ENCODE peak calls at places on chromosomes 16 and 17, in four cellular contexts. One of them, this sample, is unnamed.

GRCh38 chr17:43801844-43802243 is 21.6 kb downstream of the CFAP97D1 start:
- DNase-seq in IMR-90: no peak
- DNase-seq in neuronal stem cell: no peak
- DNase-seq in trophoblast cell: no peak
- DNase-seq in this sample: no peak

GRCh38 chr16:89907055-89907814 is 11.4 kb upstream of the MC1R start:
- DNase-seq in IMR-90: no peak
- DNase-seq in neuronal stem cell: no peak
- DNase-seq in trophoblast cell: no peak
- DNase-seq in this sample: no peak

GRCh38 chr16:54266363-54266955 is 20.1 kb downstream of the IRX3 start:
- DNase-seq in IMR-90: no peak
- DNase-seq in neuronal stem cell: no peak
- DNase-seq in trophoblast cell: no peak
- DNase-seq in this sample: peak

GRCh38 chr16:81445926-81446317 is 1.3 kb downstream of the CMIP start:
- DNase-seq in IMR-90: no peak
- DNase-seq in neuronal stem cell: no peak
- DNase-seq in trophoblast cell: no peak
- DNase-seq in this sample: no peak

GRCh38 chr17:73278465-73279453 is 17.1 kb upstream of the CPSF4L start:
- DNase-seq in IMR-90: no peak
- DNase-seq in neuronal stem cell: no peak
- DNase-seq in trophoblast cell: peak
- DNase-seq in this sample: no peak

GRCh38 chr17:42895185-42895555 is 5.4 kb upstream of the G6PC1 start:
- DNase-seq in IMR-90: peak
- DNase-seq in neuronal stem cell: no peak
- DNase-seq in trophoblast cell: no peak
- DNase-seq in this sample: peak

GRCh38 chr17:8502100-8502499 is 66.4 kb downstream of the NDEL1 start:
- DNase-seq in IMR-90: no peak
- DNase-seq in neuronal stem cell: no peak
- DNase-seq in trophoblast cell: no peak
- DNase-seq in this sample: no peak

GRCh38 chr17:43958953-43959352 is 5.2 kb upstream of the PYY start:
- DNase-seq in IMR-90: peak
- DNase-seq in neuronal stem cell: no peak
- DNase-seq in trophoblast cell: no peak
- DNase-seq in this sample: peak

GRCh38 chr17:6420173-6420641 is 14.7 kb downstream of the AIPL1 start:
- DNase-seq in IMR-90: peak
- DNase-seq in neuronal stem cell: no peak
- DNase-seq in trophoblast cell: no peak
- DNase-seq in this sample: no peak

GRCh38 chr16:5845046-5845445 is 747.5 kb upstream of the EEF2KMT start:
- DNase-seq in IMR-90: no peak
- DNase-seq in neuronal stem cell: no peak
- DNase-seq in trophoblast cell: no peak
- DNase-seq in this sample: no peak

GRCh38 chr16:24784121-24784520 is 54.7 kb downstream of the TNRC6A start:
- DNase-seq in IMR-90: no peak
- DNase-seq in neuronal stem cell: no peak
- DNase-seq in trophoblast cell: no peak
- DNase-seq in this sample: no peak

GRCh38 chr16:59527206-59527997 is 793.3 kb upstream of the GOT2 start:
- DNase-seq in IMR-90: peak
- DNase-seq in neuronal stem cell: no peak
- DNase-seq in trophoblast cell: no peak
- DNase-seq in this sample: peak

GRCh38 chr16:49355923-49356665 is 17.5 kb upstream of the C16orf78 start:
- DNase-seq in IMR-90: no peak
- DNase-seq in neuronal stem cell: no peak
- DNase-seq in trophoblast cell: no peak
- DNase-seq in this sample: no peak

GRCh38 chr16:49354101-49354500 is 19.5 kb upstream of the C16orf78 start:
- DNase-seq in IMR-90: no peak
- DNase-seq in neuronal stem cell: no peak
- DNase-seq in trophoblast cell: no peak
- DNase-seq in this sample: no peak

GRCh38 chr16:49352923-49353322 is 20.7 kb upstream of the C16orf78 start:
- DNase-seq in IMR-90: no peak
- DNase-seq in neuronal stem cell: no peak
- DNase-seq in trophoblast cell: no peak
- DNase-seq in this sample: peak

GRCh38 chr16:49354991-49355390 is 18.6 kb upstream of the C16orf78 start:
- DNase-seq in IMR-90: no peak
- DNase-seq in neuronal stem cell: no peak
- DNase-seq in trophoblast cell: no peak
- DNase-seq in this sample: no peak

DNA sequence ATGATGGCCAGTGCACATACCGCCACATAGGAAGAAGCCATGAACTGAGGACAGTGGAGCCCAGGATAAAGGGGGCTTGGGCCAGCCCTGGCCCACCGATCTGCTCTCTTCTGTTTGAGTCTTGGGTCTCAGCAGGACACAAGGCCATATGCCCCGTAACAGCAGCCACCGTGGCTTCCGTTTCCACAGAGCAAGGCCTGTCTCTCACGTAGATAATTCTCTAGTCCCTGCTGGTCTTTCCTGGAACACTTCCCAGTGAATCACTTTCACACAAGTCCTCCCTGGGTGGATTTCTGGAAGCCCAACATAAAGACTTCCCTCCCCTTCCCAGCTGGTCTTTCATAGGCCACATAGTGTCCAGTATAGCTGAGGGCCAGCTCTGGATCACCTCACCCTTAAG is 20.0 kb upstream of the C16orf78 start:
- DNase-seq in IMR-90: no peak
- DNase-seq in neuronal stem cell: no peak
- DNase-seq in trophoblast cell: no peak
- DNase-seq in this sample: no peak
- H4K91ac ChIP-seq in IMR-90: no peak
- H4K91ac ChIP-seq in neuronal stem cell: no peak
- H4K91ac ChIP-seq in trophoblast cell: no peak
- H4K91ac ChIP-seq in this sample: no peak

DNA sequence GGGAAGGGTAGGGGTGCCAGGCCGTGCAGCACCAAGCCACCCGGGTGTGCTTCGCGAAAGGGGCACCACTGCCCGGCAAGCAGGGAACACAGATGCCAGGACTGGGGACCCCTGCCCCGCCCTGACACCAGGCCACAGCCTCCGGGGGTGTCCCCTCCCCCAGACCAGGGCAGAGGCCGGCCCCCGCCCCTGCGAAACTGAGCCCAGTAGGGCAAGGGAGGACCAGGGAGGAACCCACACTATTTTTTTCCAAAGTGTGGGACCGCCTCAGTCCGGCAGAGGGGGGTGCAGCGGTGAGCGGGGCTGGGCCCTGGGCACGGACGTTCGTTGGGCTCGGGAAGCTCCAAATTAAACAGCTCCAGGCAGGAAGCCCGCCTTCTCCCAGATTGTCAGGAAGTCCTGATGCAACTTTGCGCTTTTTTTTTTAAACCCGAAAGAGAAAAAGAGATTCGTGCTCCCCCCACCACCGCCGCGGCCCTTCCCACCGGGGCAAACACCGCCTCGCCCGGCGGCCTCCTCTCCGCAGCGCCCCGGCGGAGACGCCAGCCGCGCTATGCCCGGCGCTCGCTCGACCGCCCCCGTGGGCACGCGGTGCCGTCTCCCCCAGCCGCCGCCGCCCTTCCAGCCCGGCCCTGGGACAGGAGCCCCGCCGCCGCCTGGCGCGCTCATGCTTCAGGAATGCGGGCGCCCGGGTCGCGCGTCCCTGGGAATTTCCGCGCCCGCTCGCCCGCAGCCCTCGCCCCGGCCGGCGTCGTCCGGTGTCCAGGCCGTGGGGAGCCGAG is 755 bp downstream of the PIEZO1 start:
- DNase-seq in IMR-90: peak
- DNase-seq in neuronal stem cell: no peak
- DNase-seq in trophoblast cell: peak
- DNase-seq in this sample: peak
- H2AK5ac ChIP-seq in IMR-90: peak
- H2AK5ac ChIP-seq in neuronal stem cell: peak
- H2AK5ac ChIP-seq in trophoblast cell: peak
- H2AK5ac ChIP-seq in this sample: peak

GRCh38 chr17:56914641-56915263 is 903 bp upstream of the TRIM25 start:
- DNase-seq in IMR-90: no peak
- DNase-seq in neuronal stem cell: no peak
- DNase-seq in trophoblast cell: no peak
- DNase-seq in this sample: no peak

GRCh38 chr17:56913867-56914640 is at the start of gene TRIM25:
- DNase-seq in IMR-90: peak
- DNase-seq in neuronal stem cell: peak
- DNase-seq in trophoblast cell: peak
- DNase-seq in this sample: peak

GRCh38 chr17:56910509-56911235 is 3.2 kb downstream of the TRIM25 start:
- DNase-seq in IMR-90: no peak
- DNase-seq in neuronal stem cell: no peak
- DNase-seq in trophoblast cell: no peak
- DNase-seq in this sample: no peak

GRCh38 chr17:56913000-56913866 is 616 bp downstream of the TRIM25 start:
- DNase-seq in IMR-90: no peak
- DNase-seq in neuronal stem cell: peak
- DNase-seq in trophoblast cell: peak
- DNase-seq in this sample: peak

GRCh38 chr17:56912105-56912999 is 1.5 kb downstream of the TRIM25 start:
- DNase-seq in IMR-90: no peak
- DNase-seq in neuronal stem cell: no peak
- DNase-seq in trophoblast cell: no peak
- DNase-seq in this sample: peak
- H3K4me3 ChIP-seq in IMR-90: peak
- H3K4me3 ChIP-seq in neuronal stem cell: no peak
- H3K4me3 ChIP-seq in trophoblast cell: no peak
- H3K4me3 ChIP-seq in this sample: peak

GRCh38 chr16:85522517-85522841 is 90.6 kb upstream of the GSE1 start:
- DNase-seq in IMR-90: no peak
- DNase-seq in neuronal stem cell: no peak
- DNase-seq in trophoblast cell: no peak
- DNase-seq in this sample: no peak
- H4K91ac ChIP-seq in IMR-90: peak
- H4K91ac ChIP-seq in neuronal stem cell: peak
- H4K91ac ChIP-seq in trophoblast cell: peak
- H4K91ac ChIP-seq in this sample: no peak

GRCh38 chr17:3956983-3957382 is 7.3 kb downstream of the ATP2A3 start:
- DNase-seq in IMR-90: no peak
- DNase-seq in neuronal stem cell: no peak
- DNase-seq in trophoblast cell: no peak
- DNase-seq in this sample: no peak
- H2AK5ac ChIP-seq in IMR-90: no peak
- H2AK5ac ChIP-seq in neuronal stem cell: no peak
- H2AK5ac ChIP-seq in trophoblast cell: no peak
- H2AK5ac ChIP-seq in this sample: no peak

DNA sequence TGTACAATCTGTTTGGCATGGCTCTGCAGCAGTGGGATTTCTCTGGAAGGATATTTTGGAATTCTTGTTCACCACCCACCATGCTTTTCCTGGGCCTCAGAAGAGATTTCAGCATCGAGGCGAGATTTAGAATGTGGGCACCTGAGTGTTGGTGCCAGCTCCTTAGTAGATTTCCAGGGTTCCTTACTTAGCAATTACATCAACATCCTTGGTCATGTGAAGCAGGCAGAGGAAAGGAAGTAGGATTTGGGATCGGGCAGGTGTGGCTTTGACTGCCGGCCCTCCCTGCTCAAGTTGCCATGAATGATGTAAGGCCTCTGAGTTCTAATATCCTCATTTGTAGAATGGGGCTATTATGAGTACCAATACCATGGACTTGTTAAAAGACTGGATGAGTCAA is 13.1 kb upstream of the RBFOX1 start:
- DNase-seq in IMR-90: no peak
- DNase-seq in neuronal stem cell: no peak
- DNase-seq in trophoblast cell: no peak
- DNase-seq in this sample: no peak
- H3K4me3 ChIP-seq in IMR-90: no peak
- H3K4me3 ChIP-seq in neuronal stem cell: no peak
- H3K4me3 ChIP-seq in trophoblast cell: no peak
- H3K4me3 ChIP-seq in this sample: no peak

DNA sequence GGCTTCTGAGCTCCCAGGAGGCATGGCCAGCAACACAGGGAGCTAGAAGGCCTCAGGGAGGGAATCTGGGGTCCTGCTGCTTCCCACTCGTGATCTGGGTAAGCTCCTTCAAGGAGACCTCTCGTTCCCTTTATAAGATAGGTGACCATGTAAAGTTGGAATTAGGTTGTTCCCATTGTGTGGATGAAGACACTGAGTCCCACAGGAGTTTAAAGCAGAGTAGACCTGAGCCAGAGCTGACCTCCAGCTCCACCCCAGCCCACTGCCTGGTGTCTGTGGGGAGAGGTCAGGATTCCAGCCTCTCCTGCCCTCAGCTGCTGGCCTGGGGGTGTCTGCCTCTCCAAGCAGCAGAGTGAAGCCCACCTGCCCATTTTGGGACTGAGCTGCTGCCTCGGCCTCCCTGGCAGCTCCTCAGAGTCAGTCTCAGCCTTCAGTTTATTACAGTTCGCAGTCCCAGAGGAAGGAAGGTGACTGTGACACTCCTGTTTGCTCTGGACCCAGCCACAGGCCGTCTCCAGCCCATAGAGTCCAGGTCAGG is 33.1 kb upstream of the LGALS9 start:
- DNase-seq in IMR-90: no peak
- DNase-seq in neuronal stem cell: no peak
- DNase-seq in trophoblast cell: no peak
- DNase-seq in this sample: no peak
- H4K91ac ChIP-seq in IMR-90: peak
- H4K91ac ChIP-seq in neuronal stem cell: no peak
- H4K91ac ChIP-seq in trophoblast cell: no peak
- H4K91ac ChIP-seq in this sample: no peak